ENCODE peak calls at places on chromosomes 3 and 15, in six cellular contexts. Q, I, N, E, V and F are unnamed samples. For H3K4me1, the result is how much of the 10 kb centered on the place peaks cover.

GRCh38 chr3:104362319-104362718 is 1004.4 kb upstream of the ALCAM start:
- DNase-seq in Q (no peak), I (no peak), N (peak), E (no peak), V (no peak), F (no peak)

GRCh38 chr3:140434261-140434905 is 243.5 kb upstream of the TRIM42 start:
- DNase-seq in Q (no peak), I (no peak), N (no peak), E (no peak), V (no peak), F (no peak)

GRCh38 chr15:38069001-38069400 is 134.6 kb downstream of the TMCO5A start:
- DNase-seq in Q (no peak), I (peak), N (peak), E (no peak), V (no peak), F (peak)

GRCh38 chr3:107001635-107002034 is 375.6 kb upstream of the CCDC54 start:
- DNase-seq in Q (no peak), I (no peak), N (no peak), E (no peak), V (no peak), F (no peak)

GRCh38 chr3:140553591-140553990 is 124.3 kb upstream of the TRIM42 start:
- DNase-seq in Q (no peak), I (no peak), N (no peak), E (no peak), V (no peak), F (no peak)

GRCh38 chr3:30551266-30551665 is 55.1 kb upstream of the TGFBR2 start:
- DNase-seq in Q (no peak), I (no peak), N (no peak), E (no peak), V (no peak), F (no peak)

GRCh38 chr3:105585-105984 is 91.0 kb upstream of the CHL1 start:
- DNase-seq in Q (no peak), I (no peak), N (no peak), E (no peak), V (no peak), F (no peak)

GRCh38 chr15:70519004-70519365 is 244.4 kb downstream of the UACA start:
- DNase-seq in Q (no peak), I (no peak), N (no peak), E (peak), V (no peak), F (no peak)

GRCh38 chr3:13811614-13812013 is 68.3 kb downstream of the WNT7A start:
- DNase-seq in Q (no peak), I (no peak), N (no peak), E (peak), V (no peak), F (no peak)

GRCh38 chr15:83206387-83206970 is 1.1 kb downstream of the HDGFL3 start:
- DNase-seq in Q (no peak), I (no peak), N (peak), E (no peak), V (no peak), F (no peak)

GRCh38 chr15:29126821-29127461 is 142.7 kb downstream of the NSMCE3 start:
- DNase-seq in Q (no peak), I (no peak), N (no peak), E (peak), V (no peak), F (no peak)

GRCh38 chr3:50274371-50275104 is 4.3 kb upstream of the LSMEM2 start:
- DNase-seq in Q (peak), I (peak), N (peak), E (peak), V (peak), F (no peak)

GRCh38 chr3:161890147-161890625 is 393.6 kb downstream of the OTOL1 start:
- DNase-seq in Q (no peak), I (peak), N (peak), E (no peak), V (no peak), F (no peak)

GRCh38 chr3:84165278-84165677 is 793.5 kb upstream of the CADM2 start:
- DNase-seq in Q (no peak), I (no peak), N (peak), E (no peak), V (no peak), F (no peak)

GRCh38 chr3:46934508-46935167 is 41.9 kb downstream of the CCDC12 start:
- DNase-seq in Q (no peak), I (no peak), N (peak), E (peak), V (no peak), F (no peak)

GRCh38 chr15:70535071-70535954 is 228.0 kb downstream of the UACA start:
- DNase-seq in Q (no peak), I (peak), N (no peak), E (peak), V (no peak), F (no peak)

GRCh38 chr3:180690061-180690460 is 10.8 kb upstream of the CCDC39 start:
- DNase-seq in Q (no peak), I (no peak), N (no peak), E (no peak), V (no peak), F (no peak)

GRCh38 chr15:38090648-38091047 is 156.2 kb downstream of the TMCO5A start:
- DNase-seq in Q (no peak), I (no peak), N (no peak), E (no peak), V (no peak), F (no peak)

GRCh38 chr15:80609512-80609946 is 85.6 kb upstream of the ABHD17C start:
- DNase-seq in Q (no peak), I (no peak), N (no peak), E (no peak), V (no peak), F (no peak)

GRCh38 chr3:108472011-108472591 is 38.3 kb downstream of the MYH15 start:
- DNase-seq in Q (no peak), I (no peak), N (peak), E (no peak), V (no peak), F (no peak)

GRCh38 chr3:104750581-104750980 is 616.1 kb upstream of the ALCAM start:
- DNase-seq in Q (no peak), I (no peak), N (no peak), E (no peak), V (no peak), F (no peak)

GRCh38 chr3:4995500-4996053 is 16.3 kb downstream of the BHLHE40 start:
- DNase-seq in Q (peak), I (no peak), N (peak), E (no peak), V (no peak), F (no peak)

GRCh38 chr3:53357457-53357856 is 10.1 kb upstream of the DCP1A start:
- DNase-seq in Q (no peak), I (no peak), N (no peak), E (no peak), V (no peak), F (no peak)

GRCh38 chr3:50269977-50270413 is 1.0 kb downstream of the SEMA3B start:
- DNase-seq in Q (no peak), I (no peak), N (peak), E (no peak), V (no peak), F (no peak)

GRCh38 chr3:193029800-193030199 is 112.1 kb upstream of the MB21D2 start:
- DNase-seq in Q (no peak), I (no peak), N (no peak), E (no peak), V (no peak), F (no peak)

GRCh38 chr3:123792473-123793201 is 91.5 kb downstream of the MYLK start:
- DNase-seq in Q (no peak), I (no peak), N (peak), E (no peak), V (no peak), F (no peak)

GRCh38 chr3:61269460-61269859 is 18.2 kb upstream of the FHIT start:
- DNase-seq in Q (no peak), I (no peak), N (no peak), E (no peak), V (no peak), F (no peak)

GRCh38 chr15:51205050-51205707 is 110.5 kb upstream of the TNFAIP8L3 start:
- DNase-seq in Q (peak), I (no peak), N (no peak), E (no peak), V (no peak), F (no peak)

GRCh38 chr3:141979050-141979671 is 102.7 kb downstream of the ATP1B3 start:
- DNase-seq in Q (no peak), I (no peak), N (peak), E (no peak), V (no peak), F (no peak)

GRCh38 chr3:138620431-138620830 is 11.9 kb downstream of the FAIM start:
- DNase-seq in Q (no peak), I (no peak), N (no peak), E (no peak), V (no peak), F (no peak)

GRCh38 chr15:69499521-69500201 is 47.0 kb downstream of the RPLP1 start:
- DNase-seq in Q (no peak), I (no peak), N (no peak), E (no peak), V (no peak), F (no peak)

GRCh38 chr15:88018865-88019626 is 237.5 kb downstream of the NTRK3 start:
- DNase-seq in Q (no peak), I (no peak), N (peak), E (no peak), V (no peak), F (no peak)

GRCh38 chr3:36893137-36893557 is 51.7 kb downstream of the TRANK1 start:
- DNase-seq in Q (no peak), I (no peak), N (no peak), E (peak), V (no peak), F (no peak)

GRCh38 chr3:23308986-23309625 is 106.0 kb downstream of the UBE2E2 start:
- DNase-seq in Q (no peak), I (no peak), N (peak), E (no peak), V (no peak), F (no peak)

GRCh38 chr15:71153823-71154524 is 38.7 kb downstream of the THSD4 start:
- DNase-seq in Q (no peak), I (no peak), N (peak), E (no peak), V (no peak), F (no peak)

GRCh38 chr15:58447244-58448010 is 15.6 kb downstream of the LIPC start:
- DNase-seq in Q (no peak), I (no peak), N (peak), E (no peak), V (no peak), F (no peak)

GRCh38 chr15:94666553-94666952 is 435.2 kb downstream of the MCTP2 start:
- DNase-seq in Q (no peak), I (no peak), N (no peak), E (no peak), V (peak), F (no peak)

GRCh38 chr3:64058592-64058991 is 35.3 kb upstream of the PSMD6 start:
- DNase-seq in Q (no peak), I (no peak), N (no peak), E (no peak), V (no peak), F (no peak)

GRCh38 chr3:185637388-185637787 is 51.3 kb downstream of the SENP2 start:
- DNase-seq in Q (no peak), I (no peak), N (no peak), E (no peak), V (no peak), F (no peak)

GRCh38 chr3:185639632-185640206 is 53.6 kb downstream of the SENP2 start:
- DNase-seq in Q (no peak), I (no peak), N (no peak), E (no peak), V (no peak), F (no peak)

GRCh38 chr3:185645596-185646381 is 59.7 kb downstream of the SENP2 start:
- DNase-seq in Q (no peak), I (no peak), N (no peak), E (no peak), V (no peak), F (no peak)

DNA sequence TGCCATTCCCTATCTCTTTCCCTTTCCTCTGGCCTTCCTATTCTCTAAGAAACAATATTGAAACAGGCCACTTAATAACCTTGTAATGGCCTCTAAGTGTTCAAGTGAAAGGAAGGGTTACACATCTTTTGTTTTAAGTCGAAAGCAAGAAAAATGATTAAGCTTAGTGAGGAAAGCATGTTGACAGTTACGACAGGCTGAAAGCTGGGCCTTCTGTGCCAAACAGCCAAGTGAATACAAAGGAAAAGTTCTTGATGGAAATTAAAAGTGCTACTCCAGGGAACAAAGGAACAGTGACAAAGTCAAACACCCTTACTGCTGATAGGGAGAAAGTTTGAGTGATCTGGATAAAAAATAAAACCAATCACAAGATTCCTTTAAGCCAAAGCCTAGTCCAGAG is 54.2 kb downstream of the SENP2 start:
- DNase-seq in Q (no peak), I (no peak), N (no peak), E (no peak), V (no peak), F (no peak)
- H3K4me1 ChIP-seq in Q (under half), I (under half), N (under half), E (under half), V (under half), F (under half)

DNA sequence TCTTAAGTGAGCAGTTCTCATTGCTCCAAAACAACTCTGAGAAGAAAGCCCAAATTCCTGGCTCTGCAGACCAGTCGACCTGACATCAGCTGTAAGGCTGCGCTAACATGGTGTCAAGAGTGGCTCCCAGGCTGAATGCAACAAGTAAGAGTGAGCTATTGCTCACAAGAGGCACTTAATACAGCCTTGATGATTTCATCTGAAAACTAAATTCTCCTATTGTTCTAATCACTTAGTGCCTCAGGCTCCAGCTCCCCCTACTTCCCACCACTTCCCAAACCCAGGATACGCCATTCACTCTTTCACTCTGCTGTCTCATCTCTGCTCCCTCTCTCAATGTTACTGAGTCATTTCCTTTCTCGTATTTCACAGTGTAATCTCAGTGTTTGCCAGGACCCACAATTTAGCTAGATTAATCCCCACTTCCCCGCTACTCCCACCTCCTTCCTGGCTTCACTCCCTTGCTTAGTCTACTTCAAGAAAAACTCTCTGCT is 81.7 kb downstream of the WWTR1 start:
- DNase-seq in Q (no peak), I (no peak), N (peak), E (no peak), V (peak), F (no peak)
- H3K4me3 ChIP-seq in Q (no peak), I (no peak), N (no peak), E (no peak), V (no peak), F (no peak)

DNA sequence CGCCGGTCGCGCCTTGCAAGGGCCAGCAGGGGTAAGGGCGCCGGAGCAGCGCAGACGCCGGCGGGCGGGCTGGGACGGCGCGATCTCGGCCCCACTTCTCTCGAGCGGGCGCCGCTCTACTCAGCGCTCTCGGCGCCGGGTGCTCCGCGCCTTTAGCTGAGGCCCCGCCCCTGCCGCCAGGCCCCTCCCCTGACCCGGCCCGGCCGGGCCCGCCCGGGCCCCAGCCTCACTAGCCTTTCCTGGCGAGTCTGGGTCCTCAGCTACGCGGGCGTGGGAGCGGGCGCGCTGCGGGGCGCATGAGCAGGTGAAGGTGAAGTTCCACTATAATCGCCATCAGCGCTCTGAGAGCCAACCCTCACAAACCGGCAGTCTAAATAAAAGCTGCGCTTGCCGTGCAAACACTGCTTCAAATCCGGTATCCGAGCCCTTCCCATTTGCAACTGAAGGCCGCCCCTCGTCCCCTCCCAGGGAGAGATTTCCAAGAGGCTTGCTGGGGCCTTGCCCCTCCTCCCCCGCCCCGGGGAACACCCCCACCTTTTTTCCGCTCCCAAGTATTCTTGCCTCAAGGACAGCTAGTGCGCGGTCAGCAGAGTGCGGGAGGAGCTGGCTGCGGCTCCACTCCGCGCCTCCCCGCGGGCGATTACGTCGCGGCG is at the start of gene RPP25:
- DNase-seq in Q (peak), I (peak), N (peak), E (peak), V (peak), F (peak)
- H3K4me1 ChIP-seq in Q (half or more), I (under half), N (under half), E (half or more), V (under half), F (under half)

GRCh38 chr3:48558446-48559134 is 2.0 kb upstream of the PFKFB4 start:
- DNase-seq in Q (no peak), I (peak), N (no peak), E (peak), V (no peak), F (no peak)

GRCh38 chr3:48562367-48563095 is 1.1 kb downstream of the UCN2 start:
- DNase-seq in Q (no peak), I (no peak), N (no peak), E (no peak), V (no peak), F (no peak)

GRCh38 chr3:48563382-48563918 is at the start of gene UCN2:
- DNase-seq in Q (no peak), I (no peak), N (no peak), E (no peak), V (no peak), F (no peak)

GRCh38 chr3:48560648-48561018 is 2.9 kb downstream of the UCN2 start:
- DNase-seq in Q (no peak), I (no peak), N (no peak), E (no peak), V (no peak), F (no peak)

GRCh38 chr3:48561045-48561736 is 2.4 kb downstream of the UCN2 start:
- DNase-seq in Q (no peak), I (peak), N (no peak), E (peak), V (peak), F (no peak)
- H3K4me3 ChIP-seq in Q (no peak), I (peak), N (no peak), E (peak), V (peak), F (no peak)

GRCh38 chr15:67164401-67164791 is 90.1 kb downstream of the AAGAB start:
- DNase-seq in Q (no peak), I (no peak), N (no peak), E (no peak), V (no peak), F (no peak)

GRCh38 chr15:67161881-67162280 is 92.6 kb downstream of the AAGAB start:
- DNase-seq in Q (no peak), I (no peak), N (no peak), E (no peak), V (no peak), F (no peak)

GRCh38 chr15:67164811-67165652 is 89.4 kb downstream of the AAGAB start:
- DNase-seq in Q (no peak), I (no peak), N (no peak), E (no peak), V (no peak), F (no peak)

GRCh38 chr15:67161412-67161811 is 93.0 kb downstream of the AAGAB start:
- DNase-seq in Q (no peak), I (no peak), N (no peak), E (no peak), V (no peak), F (no peak)

DNA sequence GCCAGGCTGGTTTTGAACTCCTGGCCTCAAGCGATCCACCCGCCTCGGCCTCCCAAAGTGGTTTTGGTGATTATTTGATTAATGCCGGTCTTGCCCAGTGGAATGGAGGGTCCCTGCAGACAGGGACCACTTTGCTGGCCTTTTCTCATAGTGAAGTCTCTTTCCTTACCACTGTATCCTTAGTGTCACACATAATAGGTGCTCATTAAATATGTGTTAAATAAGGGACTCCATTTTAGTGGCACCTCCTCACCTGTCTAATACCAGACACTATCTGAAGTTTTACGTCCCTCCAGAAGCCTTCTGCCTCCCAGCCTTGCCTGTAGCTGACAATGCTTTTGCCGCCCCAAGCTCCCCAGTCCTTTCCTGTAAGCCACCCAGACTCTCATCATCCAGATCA is 91.3 kb downstream of the AAGAB start:
- DNase-seq in Q (no peak), I (no peak), N (no peak), E (no peak), V (no peak), F (no peak)
- H3K4me1 ChIP-seq in Q (under half), I (under half), N (under half), E (half or more), V (under half), F (under half)